ENCODE peak calls at places on chromosomes 16 and 17, in four cellular contexts. One of them, this sample, is unnamed.

GRCh38 chr17:71966459-71967313 is 154.1 kb upstream of the SOX9 start:
- DNase-seq in colonic mucosa: no peak
- DNase-seq in stomach: no peak
- DNase-seq in body of pancreas: no peak
- DNase-seq in this sample: no peak

GRCh38 chr16:69762843-69763556 is 868 bp downstream of the WWP2 start:
- DNase-seq in colonic mucosa: peak; percentile 40
- DNase-seq in stomach: no peak
- DNase-seq in body of pancreas: no peak
- DNase-seq in this sample: no peak

GRCh38 chr17:37301288-37301687 is 74.5 kb upstream of the C17orf78 start:
- DNase-seq in colonic mucosa: no peak
- DNase-seq in stomach: no peak
- DNase-seq in body of pancreas: peak; percentile 24
- DNase-seq in this sample: no peak

GRCh38 chr16:75130150-75130771 is 13.7 kb upstream of the LDHD start:
- DNase-seq in colonic mucosa: no peak
- DNase-seq in stomach: no peak
- DNase-seq in body of pancreas: no peak
- DNase-seq in this sample: no peak

GRCh38 chr16:48321307-48322036 is 63.7 kb downstream of the SIAH1 start:
- DNase-seq in colonic mucosa: no peak
- DNase-seq in stomach: no peak
- DNase-seq in body of pancreas: no peak
- DNase-seq in this sample: no peak

GRCh38 chr16:27701381-27701780 is 151.4 kb downstream of the KATNIP start:
- DNase-seq in colonic mucosa: no peak
- DNase-seq in stomach: no peak
- DNase-seq in body of pancreas: no peak
- DNase-seq in this sample: no peak

GRCh38 chr17:42484304-42484703 is 25.6 kb downstream of the ATP6V0A1 start:
- DNase-seq in colonic mucosa: peak; percentile 41
- DNase-seq in stomach: no peak
- DNase-seq in body of pancreas: peak; percentile 14
- DNase-seq in this sample: no peak

GRCh38 chr16:14502932-14503741 is 126.9 kb downstream of the PARN start:
- DNase-seq in colonic mucosa: no peak
- DNase-seq in stomach: no peak
- DNase-seq in body of pancreas: no peak
- DNase-seq in this sample: no peak

GRCh38 chr17:34300652-34301390 is 15.3 kb downstream of the CCL11 start:
- DNase-seq in colonic mucosa: no peak
- DNase-seq in stomach: no peak
- DNase-seq in body of pancreas: no peak
- DNase-seq in this sample: no peak

GRCh38 chr16:75065149-75065807 is 51.3 kb downstream of the LDHD start:
- DNase-seq in colonic mucosa: peak; percentile 67
- DNase-seq in stomach: no peak
- DNase-seq in body of pancreas: no peak
- DNase-seq in this sample: peak; percentile 76

GRCh38 chr16:89548344-89549006 is 12.0 kb upstream of the RPL13 start:
- DNase-seq in colonic mucosa: no peak
- DNase-seq in stomach: no peak
- DNase-seq in body of pancreas: no peak
- DNase-seq in this sample: no peak

GRCh38 chr17:64128787-64129514 is 993 bp downstream of the ERN1 start:
- DNase-seq in colonic mucosa: peak; percentile 62
- DNase-seq in stomach: peak; percentile 53
- DNase-seq in body of pancreas: peak; percentile 55
- DNase-seq in this sample: peak; percentile 63

GRCh38 chr17:13981881-13982280 is 87.4 kb upstream of the COX10 start:
- DNase-seq in colonic mucosa: no peak
- DNase-seq in stomach: no peak
- DNase-seq in body of pancreas: no peak
- DNase-seq in this sample: no peak

GRCh38 chr17:50931003-50931878 is 65.1 kb upstream of the TOB1 start:
- DNase-seq in colonic mucosa: peak; percentile 77
- DNase-seq in stomach: peak; percentile 92
- DNase-seq in body of pancreas: peak; percentile 92
- DNase-seq in this sample: peak; percentile 85

GRCh38 chr16:86508947-86509758 is 1.2 kb upstream of the FOXF1 start:
- DNase-seq in colonic mucosa: peak; percentile 45
- DNase-seq in stomach: no peak
- DNase-seq in body of pancreas: no peak
- DNase-seq in this sample: peak; percentile 58

GRCh38 chr16:84810518-84811273 is 9.1 kb upstream of the CRISPLD2 start:
- DNase-seq in colonic mucosa: no peak
- DNase-seq in stomach: no peak
- DNase-seq in body of pancreas: no peak
- DNase-seq in this sample: peak; percentile 40

GRCh38 chr17:1898872-1899271 is 69.1 kb downstream of the RPA1 start:
- DNase-seq in colonic mucosa: no peak
- DNase-seq in stomach: no peak
- DNase-seq in body of pancreas: no peak
- DNase-seq in this sample: no peak

GRCh38 chr17:1890758-1891450 is 61.1 kb downstream of the RPA1 start:
- DNase-seq in colonic mucosa: no peak
- DNase-seq in stomach: no peak
- DNase-seq in body of pancreas: no peak
- DNase-seq in this sample: no peak

GRCh38 chr17:1898332-1898731 is 68.5 kb downstream of the RPA1 start:
- DNase-seq in colonic mucosa: no peak
- DNase-seq in stomach: no peak
- DNase-seq in body of pancreas: no peak
- DNase-seq in this sample: no peak

GRCh38 chr17:1896243-1897163 is 66.7 kb downstream of the RPA1 start:
- DNase-seq in colonic mucosa: no peak
- DNase-seq in stomach: no peak
- DNase-seq in body of pancreas: no peak
- DNase-seq in this sample: no peak

GRCh38 chr17:1894753-1895339 is 65.0 kb downstream of the RPA1 start:
- DNase-seq in colonic mucosa: no peak
- DNase-seq in stomach: no peak
- DNase-seq in body of pancreas: no peak
- DNase-seq in this sample: no peak
- H3K36me3 ChIP-seq in colonic mucosa: no peaks in the 10 kb centered on the region
- H3K36me3 ChIP-seq in stomach: peaks cover 95% of the 10 kb centered on the region
- H3K36me3 ChIP-seq in body of pancreas: no peaks in the 10 kb centered on the region
- H3K36me3 ChIP-seq in this sample: no peaks in the 10 kb centered on the region

GRCh38 chr17:5019475-5019956 is 15.7 kb downstream of the SLC52A1 start:
- DNase-seq in colonic mucosa: no peak
- DNase-seq in stomach: no peak
- DNase-seq in body of pancreas: no peak
- DNase-seq in this sample: no peak
- TF ChIP-seq CTCF in colonic mucosa: no peak
- TF ChIP-seq CTCF in stomach: no peak
- TF ChIP-seq CTCF in body of pancreas: no peak
- TF ChIP-seq CTCF in this sample: no peak

DNA sequence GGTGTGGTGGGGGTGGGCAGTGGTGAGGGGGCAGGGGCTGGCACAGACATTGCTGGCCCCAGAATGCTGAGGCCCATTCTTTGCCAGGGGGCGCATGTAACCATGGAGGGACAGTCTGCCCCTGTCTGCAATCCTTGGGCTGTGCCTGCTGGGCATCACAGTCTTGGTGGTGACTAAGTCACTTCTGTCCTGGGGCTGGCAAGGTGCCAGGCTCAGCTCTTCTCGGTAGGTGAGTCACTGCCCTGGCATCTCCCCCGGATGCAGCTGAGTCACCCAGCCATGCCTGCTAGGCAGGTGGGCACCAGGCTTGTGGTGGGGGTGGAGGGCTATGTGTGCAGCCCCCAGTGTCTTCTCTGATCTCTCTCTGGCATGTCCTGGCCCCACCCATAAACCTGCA is 5.6 kb downstream of the RARA start:
- DNase-seq in colonic mucosa: peak; percentile 90
- DNase-seq in stomach: peak; percentile 95
- DNase-seq in body of pancreas: peak; percentile 99
- DNase-seq in this sample: peak; percentile 86
- H3K4me1 ChIP-seq in colonic mucosa: peaks cover 29% of the 10 kb centered on the region
- H3K4me1 ChIP-seq in stomach: peaks cover 92% of the 10 kb centered on the region
- H3K4me1 ChIP-seq in body of pancreas: peaks cover 92% of the 10 kb centered on the region
- H3K4me1 ChIP-seq in this sample: peaks cover 48% of the 10 kb centered on the region

DNA sequence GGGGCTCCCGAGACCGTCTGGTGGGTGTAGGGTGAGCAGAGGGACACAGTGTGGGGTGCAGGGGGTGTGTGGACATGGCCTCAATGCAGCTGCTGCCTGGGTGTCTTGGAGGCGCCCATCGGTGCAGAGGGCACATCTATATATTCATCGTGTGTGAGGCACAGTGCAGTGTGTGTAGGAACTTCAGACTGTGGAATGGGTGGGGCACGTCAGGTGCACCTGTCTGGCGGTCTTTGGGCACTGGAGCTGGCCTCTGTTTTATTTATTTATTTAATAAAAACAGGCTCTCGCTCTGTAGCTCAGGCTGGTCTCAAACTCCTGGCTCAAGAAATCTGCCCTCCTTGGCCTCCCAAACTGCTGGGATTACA is 16.8 kb downstream of the LASP1 start:
- DNase-seq in colonic mucosa: peak; percentile 68
- DNase-seq in stomach: no peak
- DNase-seq in body of pancreas: no peak
- DNase-seq in this sample: peak; percentile 59
- H3K36me3 ChIP-seq in colonic mucosa: no peaks in the 10 kb centered on the region
- H3K36me3 ChIP-seq in stomach: peaks cover 77% of the 10 kb centered on the region
- H3K36me3 ChIP-seq in body of pancreas: no peaks in the 10 kb centered on the region
- H3K36me3 ChIP-seq in this sample: no peaks in the 10 kb centered on the region

GRCh38 chr16:12254566-12254965 is 278.0 kb downstream of the SNX29 start:
- DNase-seq in colonic mucosa: no peak
- DNase-seq in stomach: no peak
- DNase-seq in body of pancreas: no peak
- DNase-seq in this sample: no peak

GRCh38 chr16:12255473-12255872 is 278.9 kb downstream of the SNX29 start:
- DNase-seq in colonic mucosa: no peak
- DNase-seq in stomach: no peak
- DNase-seq in body of pancreas: no peak
- DNase-seq in this sample: no peak

GRCh38 chr16:12253731-12254130 is 277.2 kb downstream of the SNX29 start:
- DNase-seq in colonic mucosa: no peak
- DNase-seq in stomach: no peak
- DNase-seq in body of pancreas: no peak
- DNase-seq in this sample: no peak

GRCh38 chr16:12250578-12250977 is 274.0 kb downstream of the SNX29 start:
- DNase-seq in colonic mucosa: no peak
- DNase-seq in stomach: no peak
- DNase-seq in body of pancreas: no peak
- DNase-seq in this sample: no peak

DNA sequence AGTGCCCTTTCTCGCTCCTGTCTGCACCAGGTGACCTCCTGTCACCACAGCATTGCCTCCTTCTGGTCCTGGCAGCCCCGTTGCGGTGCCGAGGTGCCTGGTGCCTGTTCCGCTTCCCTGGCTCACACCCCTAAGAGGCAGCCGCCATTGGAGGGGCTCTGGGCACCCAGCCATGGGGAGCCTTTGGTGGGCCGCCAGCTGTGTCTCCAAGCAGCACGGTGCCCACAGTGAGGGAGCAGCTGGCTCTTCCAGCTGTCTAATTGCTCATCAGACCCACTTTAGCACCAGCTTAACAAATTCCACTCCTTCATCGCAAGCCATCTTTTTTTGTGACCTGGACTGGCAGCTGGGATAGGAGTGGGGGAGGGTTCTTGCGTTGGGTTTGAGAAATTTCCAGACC is 276.1 kb downstream of the SNX29 start:
- DNase-seq in colonic mucosa: no peak
- DNase-seq in stomach: no peak
- DNase-seq in body of pancreas: no peak
- DNase-seq in this sample: no peak
- TF ChIP-seq CTCF in colonic mucosa: no peak
- TF ChIP-seq CTCF in stomach: no peak
- TF ChIP-seq CTCF in body of pancreas: no peak
- TF ChIP-seq CTCF in this sample: no peak

DNA sequence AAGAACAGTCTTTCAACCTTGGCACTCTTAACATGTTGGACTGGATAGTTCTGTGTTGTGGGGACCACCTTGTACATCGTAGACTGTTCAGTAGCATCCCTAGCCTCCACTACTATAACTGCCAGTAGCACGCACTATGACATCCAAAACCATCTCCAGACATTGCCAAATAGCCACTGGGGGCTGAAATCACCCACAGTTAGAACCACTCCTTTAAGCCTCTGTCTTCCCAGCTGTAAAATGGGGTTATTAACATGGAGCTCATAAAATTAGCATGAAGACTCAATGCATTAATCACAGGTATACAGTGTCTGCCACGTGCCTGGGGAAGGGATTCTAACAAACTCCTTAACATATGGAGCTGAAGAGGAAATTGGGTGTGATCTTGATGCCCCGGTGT is 49.7 kb downstream of the LYRM1 start:
- DNase-seq in colonic mucosa: no peak
- DNase-seq in stomach: no peak
- DNase-seq in body of pancreas: no peak
- DNase-seq in this sample: no peak
- H3K4me1 ChIP-seq in colonic mucosa: no peaks in the 10 kb centered on the region
- H3K4me1 ChIP-seq in stomach: no peaks in the 10 kb centered on the region
- H3K4me1 ChIP-seq in body of pancreas: no peaks in the 10 kb centered on the region
- H3K4me1 ChIP-seq in this sample: no peaks in the 10 kb centered on the region

GRCh38 chr17:73466704-73467433 is 155.1 kb upstream of the CDC42EP4 start:
- DNase-seq in colonic mucosa: no peak
- DNase-seq in stomach: no peak
- DNase-seq in body of pancreas: no peak
- DNase-seq in this sample: no peak
- H3K36me3 ChIP-seq in colonic mucosa: no peaks in the 10 kb centered on the region
- H3K36me3 ChIP-seq in stomach: no peaks in the 10 kb centered on the region
- H3K36me3 ChIP-seq in body of pancreas: no peaks in the 10 kb centered on the region
- H3K36me3 ChIP-seq in this sample: no peaks in the 10 kb centered on the region

DNA sequence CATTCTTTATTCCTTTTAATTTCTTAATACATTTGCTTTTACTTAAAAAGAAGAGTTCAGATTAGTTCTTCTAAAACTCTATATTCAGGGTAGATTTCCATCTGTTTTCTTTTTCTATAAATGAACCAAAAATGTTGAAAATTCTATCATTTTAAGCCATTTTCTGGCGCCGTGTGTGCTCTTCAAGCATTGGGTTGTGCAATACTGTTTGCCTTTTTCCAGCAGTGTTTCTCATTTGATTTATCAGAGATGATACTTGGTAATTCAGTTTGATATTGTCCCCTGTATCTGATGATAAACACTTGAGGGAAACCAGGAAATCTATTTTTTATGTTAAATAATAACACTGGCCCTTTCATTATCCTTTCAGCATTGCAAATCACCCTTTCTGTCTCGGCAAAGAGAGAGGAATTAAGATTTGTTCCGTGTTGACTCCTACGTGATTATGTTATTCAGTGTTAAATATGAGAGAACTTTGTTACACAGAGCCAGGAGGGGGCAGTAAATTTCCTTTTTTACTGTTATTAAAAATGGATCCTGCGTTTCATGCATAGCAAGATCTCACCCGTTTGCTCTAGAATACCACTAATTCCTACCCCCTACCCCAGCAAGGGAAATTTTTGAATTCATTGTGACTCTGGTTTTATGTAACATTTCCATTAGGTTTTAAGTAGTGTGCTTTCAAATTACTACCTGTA is 606.9 kb upstream of the RBFOX1 start:
- DNase-seq in colonic mucosa: no peak
- DNase-seq in stomach: no peak
- DNase-seq in body of pancreas: no peak
- DNase-seq in this sample: no peak
- TF ChIP-seq CTCF in colonic mucosa: no peak
- TF ChIP-seq CTCF in stomach: no peak
- TF ChIP-seq CTCF in body of pancreas: no peak
- TF ChIP-seq CTCF in this sample: no peak

This sample was measured in mucosa of descending colon.